ENCODE peak calls at places on chromosomes 3 and 15, in four cellular contexts. I is K562, U is epithelial cell of esophagus, H is OCI-LY7. Z is an unnamed sample.

GRCh38 chr15:63043391-63044076 is 987 bp downstream of the TPM1 start:
- DNase-seq in I (no peak), U (no peak), H (no peak), Z (no peak)

GRCh38 chr3:157100997-157101396 is 59.0 kb downstream of the CCNL1 start:
- DNase-seq in I (no peak), U (peak; percentile 27), H (no peak), Z (no peak)

GRCh38 chr15:81113861-81114261 is 20.2 kb upstream of the CFAP161 start:
- DNase-seq in I (no peak), U (peak; percentile 78), H (no peak), Z (no peak)

GRCh38 chr15:35168464-35168863 is 83.4 kb upstream of the NANOGP8 start:
- DNase-seq in I (no peak), U (peak; percentile 62), H (no peak), Z (peak; percentile 36)

GRCh38 chr3:149402481-149402880 is 25.0 kb upstream of the TM4SF1 start:
- DNase-seq in I (no peak), U (no peak), H (no peak), Z (no peak)

GRCh38 chr3:100155105-100155504 is 40.8 kb upstream of the FILIP1L start:
- DNase-seq in I (no peak), U (no peak), H (no peak), Z (no peak)

GRCh38 chr3:183518446-183519185 is 36.9 kb downstream of the KLHL6 start:
- DNase-seq in I (no peak), U (peak; percentile 39), H (peak; percentile 46), Z (no peak)

GRCh38 chr3:140013220-140013619 is 78.2 kb downstream of the CLSTN2 start:
- DNase-seq in I (no peak), U (no peak), H (no peak), Z (no peak)

GRCh38 chr15:41913251-41913650 is 19.4 kb upstream of the SPTBN5 start:
- DNase-seq in I (no peak), U (no peak), H (no peak), Z (no peak)

GRCh38 chr15:59262316-59262715 is 55.7 kb downstream of the LDHAL6B start:
- DNase-seq in I (no peak), U (no peak), H (no peak), Z (no peak)

GRCh38 chr3:155611456-155611855 is 133.4 kb downstream of the PLCH1 start:
- DNase-seq in I (no peak), U (no peak), H (no peak), Z (no peak)

GRCh38 chr15:55846108-55846707 is 103.3 kb upstream of the PRTG start:
- DNase-seq in I (peak; percentile 50), U (peak; percentile 80), H (peak; percentile 71), Z (peak; percentile 89)

GRCh38 chr3:40847571-40847992 is 322.8 kb downstream of the ZNF621 start:
- DNase-seq in I (no peak), U (peak; percentile 24), H (no peak), Z (no peak)

GRCh38 chr3:36991923-36992805 is 767 bp downstream of the EPM2AIP1 start:
- DNase-seq in I (peak; percentile 40), U (peak; percentile 62), H (peak; percentile 31), Z (peak; percentile 2)

GRCh38 chr3:186929676-186930075 is 650 bp upstream of the ST6GAL1 start:
- DNase-seq in I (no peak), U (no peak), H (no peak), Z (no peak)

GRCh38 chr3:132432639-132433038 is 15.3 kb downstream of the DNAJC13 start:
- DNase-seq in I (peak; percentile 12), U (peak; percentile 86), H (no peak), Z (peak; percentile 59)

GRCh38 chr3:100893590-100893989 is 99.6 kb downstream of the ABI3BP start:
- DNase-seq in I (no peak), U (peak; percentile 59), H (no peak), Z (no peak)

GRCh38 chr15:35603298-35603697 is 57.3 kb upstream of the DPH6 start:
- DNase-seq in I (no peak), U (peak; percentile 42), H (no peak), Z (peak; percentile 61)

GRCh38 chr3:119669906-119670570 is 7.2 kb downstream of the COX17 start:
- DNase-seq in I (no peak), U (no peak), H (no peak), Z (no peak)

GRCh38 chr3:146585156-146585555 is 20.0 kb downstream of the PLSCR5 start:
- DNase-seq in I (no peak), U (no peak), H (no peak), Z (no peak)

GRCh38 chr3:172209333-172210321 is 170.2 kb downstream of the FNDC3B start:
- DNase-seq in I (no peak), U (no peak), H (no peak), Z (no peak)

GRCh38 chr15:65584241-65584640 is 26.7 kb downstream of the INTS14 start:
- DNase-seq in I (no peak), U (no peak), H (no peak), Z (no peak)

GRCh38 chr3:127652246-127652995 is 20.3 kb upstream of the ABTB1 start:
- DNase-seq in I (peak; percentile 49), U (peak; percentile 53), H (peak; percentile 49), Z (no peak)

GRCh38 chr3:64454179-64454578 is 228.9 kb upstream of the PRICKLE2 start:
- DNase-seq in I (no peak), U (peak; percentile 48), H (no peak), Z (no peak)

GRCh38 chr3:146350852-146351251 is 99.9 kb upstream of the PLSCR4 start:
- DNase-seq in I (no peak), U (no peak), H (no peak), Z (no peak)

GRCh38 chr15:50135123-50135541 is 16.1 kb upstream of the ATP8B4 start:
- DNase-seq in I (no peak), U (no peak), H (no peak), Z (no peak)

GRCh38 chr3:70558955-70559354 is 246.5 kb upstream of the MDFIC2 start:
- DNase-seq in I (no peak), U (no peak), H (no peak), Z (no peak)

GRCh38 chr3:31550452-31551251 is 17.9 kb downstream of the STT3B start:
- DNase-seq in I (no peak), U (peak; percentile 37), H (peak; percentile 49), Z (no peak)

GRCh38 chr3:4744405-4745239 is 234.6 kb upstream of the BHLHE40 start:
- DNase-seq in I (no peak), U (peak; percentile 39), H (no peak), Z (no peak)

GRCh38 chr3:14228611-14229470 is 50.2 kb downstream of the LSM3 start:
- DNase-seq in I (no peak), U (peak; percentile 22), H (peak; percentile 64), Z (no peak)

GRCh38 chr3:27138005-27138404 is 231.2 kb downstream of the NEK10 start:
- DNase-seq in I (no peak), U (no peak), H (no peak), Z (no peak)

GRCh38 chr15:45157974-45158373 is 28.2 kb downstream of the DUOX1 start:
- DNase-seq in I (no peak), U (peak; percentile 97), H (no peak), Z (no peak)

GRCh38 chr15:75823860-75824613 is 19.2 kb upstream of the UBE2Q2 start:
- DNase-seq in I (no peak), U (peak; percentile 48), H (no peak), Z (no peak)

GRCh38 chr3:34011171-34012101 is 213.0 kb downstream of the PDCD6IP start:
- DNase-seq in I (peak; percentile 59), U (no peak), H (peak; percentile 59), Z (peak; percentile 15)
- H3K4me3 ChIP-seq in I (no peak overlapping the region), U (no peak overlapping the region), H (no peak overlapping the region), Z (no peak overlapping the region)

GRCh38 chr15:94858449-94858848 is 627.1 kb downstream of the MCTP2 start:
- DNase-seq in I (no peak), U (peak; percentile 25), H (no peak), Z (no peak)
- TF ChIP-seq CTCF in I (no peak), U (no peak), H (no peak), Z (no peak)

GRCh38 chr3:39154323-39155021 is 1.1 kb upstream of the CSRNP1 start:
- DNase-seq in I (peak; percentile 86), U (peak; percentile 47), H (no peak), Z (no peak)
- H3K4me3 ChIP-seq in I (peak overlapping the region; percentile 81), U (no peak overlapping the region), H (no peak overlapping the region), Z (no peak overlapping the region)

GRCh38 chr15:30905821-30906220 is 2.1 kb downstream of the FAN1 start:
- DNase-seq in I (no peak), U (no peak), H (no peak), Z (no peak)
- TF ChIP-seq CTCF in I (peak; percentile 38), U (no peak), H (no peak), Z (peak; percentile 21)

DNA sequence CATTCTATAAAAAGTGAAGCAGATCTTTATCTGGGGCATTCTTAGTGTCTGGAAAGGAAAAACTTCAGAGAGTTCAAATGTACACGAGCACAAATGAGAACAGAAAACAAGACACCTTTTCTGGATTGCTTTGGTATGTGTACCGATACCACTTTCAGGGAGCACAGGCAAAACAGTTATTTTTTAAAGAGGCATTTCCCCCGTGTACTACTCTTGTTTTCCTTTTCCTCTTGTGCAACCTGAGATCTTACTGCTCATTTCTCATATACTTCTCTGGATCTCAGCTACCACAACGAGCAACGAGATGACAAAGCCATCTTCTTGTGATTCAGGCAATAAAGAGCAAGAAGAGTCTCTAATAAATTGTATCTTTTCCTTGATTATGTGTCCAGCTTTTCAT is 463.6 kb downstream of the SHQ1 start:
- DNase-seq in I (no peak), U (peak; percentile 10), H (no peak), Z (no peak)
- H3K4me3 ChIP-seq in I (no peak overlapping the region), U (no peak overlapping the region), H (no peak overlapping the region), Z (no peak overlapping the region)

GRCh38 chr3:108493862-108494261 is 16.5 kb downstream of the MYH15 start:
- DNase-seq in I (no peak), U (peak; percentile 33), H (no peak), Z (no peak)
- TF ChIP-seq CTCF in I (no peak), U (peak; percentile 57), H (peak; percentile 32), Z (peak; percentile 24)

GRCh38 chr3:21747376-21747775 is 3.6 kb downstream of the ZNF385D start:
- DNase-seq in I (no peak), U (peak; percentile 12), H (no peak), Z (no peak)
- H3K4me3 ChIP-seq in I (no peak overlapping the region), U (no peak overlapping the region), H (no peak overlapping the region), Z (no peak overlapping the region)

GRCh38 chr3:188664795-188665194 is 507.0 kb upstream of the TPRG1 start:
- DNase-seq in I (no peak), U (peak; percentile 51), H (peak; percentile 56), Z (no peak)
- TF ChIP-seq CTCF in I (no peak), U (peak; percentile 31), H (peak; percentile 72), Z (peak; percentile 27)

GRCh38 chr3:42906085-42906904 is at the start of gene ZNF662:
- DNase-seq in I (no peak), U (peak; percentile 53), H (no peak), Z (no peak)
- H3K4me3 ChIP-seq in I (no peak within 1 kb of the TSS), U (peak within 1 kb of the TSS; percentile 43), H (no peak within 1 kb of the TSS), Z (peak within 1 kb of the TSS; percentile 32)